ENCODE peak calls at places on chromosomes 2 and 18, in eight cellular contexts. K, X, P, O, V, J, S and Y are unnamed samples.

GRCh38 chr18:58953627-58954026 is 89.0 kb downstream of the ZNF532 start:
- DNase-seq in J (no peak), K (peak), S (no peak), X (no peak), O (peak), P (no peak), V (no peak), Y (no peak)

GRCh38 chr18:52341617-52342381 is 1.8 kb downstream of the DCC start:
- DNase-seq in S (no peak), V (no peak), K (no peak), J (peak), O (no peak), P (no peak), X (no peak), Y (no peak)

GRCh38 chr2:239561448-239562001 is 160.7 kb upstream of the HDAC4 start:
- DNase-seq in V (no peak), S (no peak), J (no peak), X (no peak), K (no peak), O (no peak), P (no peak), Y (no peak)

GRCh38 chr2:233817995-233818638 is 36.2 kb downstream of the HJURP start:
- DNase-seq in O (no peak), J (no peak), S (no peak), P (no peak), V (no peak), X (no peak), K (no peak), Y (no peak)

GRCh38 chr18:27181726-27182125 is 3.4 kb downstream of the CHST9 start:
- DNase-seq in V (no peak), P (no peak), S (no peak), K (no peak), X (no peak), O (no peak), J (no peak), Y (no peak)

GRCh38 chr2:152396051-152396511 is 61.1 kb downstream of the FMNL2 start:
- DNase-seq in K (no peak), V (no peak), J (no peak), S (no peak), O (no peak), X (no peak), P (no peak), Y (no peak)

GRCh38 chr2:64331430-64331700 is 122.6 kb upstream of the LGALSL start:
- DNase-seq in V (no peak), S (no peak), P (no peak), O (no peak), J (no peak), X (no peak), K (no peak), Y (no peak)

GRCh38 chr2:218229239-218229638 is 12.2 kb downstream of the ARPC2 start:
- DNase-seq in V (peak), O (peak), X (peak), P (peak), S (no peak), K (no peak), J (peak), Y (peak)

GRCh38 chr2:53130441-53130943 is 637.1 kb upstream of the CHAC2 start:
- DNase-seq in O (peak), S (no peak), K (no peak), V (no peak), X (no peak), P (no peak), J (peak), Y (no peak)

GRCh38 chr2:62706721-62707516 is 1.4 kb downstream of the EHBP1 start:
- DNase-seq in X (no peak), O (no peak), V (no peak), J (peak), K (no peak), P (no peak), S (no peak), Y (no peak)

GRCh38 chr2:173058097-173058496 is 17.5 kb upstream of the MAP3K20 start:
- DNase-seq in S (no peak), V (no peak), P (no peak), X (no peak), K (no peak), J (no peak), O (peak), Y (no peak)

GRCh38 chr18:2978208-2978607 is 34.7 kb downstream of the LPIN2 start:
- DNase-seq in V (no peak), J (no peak), S (no peak), K (no peak), O (no peak), X (no peak), P (no peak), Y (no peak)

GRCh38 chr18:34352385-34353163 is 127.9 kb upstream of the NOL4 start:
- DNase-seq in O (no peak), K (no peak), S (no peak), X (no peak), J (no peak), P (no peak), V (no peak), Y (no peak)

GRCh38 chr2:85011747-85012146 is 40.8 kb downstream of the KCMF1 start:
- DNase-seq in X (no peak), O (no peak), S (no peak), J (no peak), V (peak), K (no peak), P (no peak), Y (no peak)

GRCh38 chr2:148554459-148555247 is 89.9 kb upstream of the EPC2 start:
- DNase-seq in X (no peak), V (no peak), P (no peak), S (no peak), J (peak), O (no peak), K (no peak), Y (no peak)

GRCh38 chr2:14303366-14304115 is 329.0 kb upstream of the LRATD1 start:
- DNase-seq in P (no peak), J (no peak), K (no peak), X (no peak), S (no peak), O (no peak), V (peak), Y (no peak)

GRCh38 chr2:159148891-159149290 is 137.6 kb downstream of the WDSUB1 start:
- DNase-seq in P (no peak), X (no peak), O (peak), J (no peak), K (no peak), S (no peak), V (no peak), Y (no peak)

GRCh38 chr2:26178746-26179436 is 6.0 kb downstream of the GAREM2 start:
- DNase-seq in S (peak), J (no peak), P (no peak), K (peak), X (no peak), V (no peak), O (peak), Y (no peak)

GRCh38 chr2:6653281-6653750 is 212.4 kb downstream of the CMPK2 start:
- DNase-seq in K (no peak), J (no peak), P (no peak), V (no peak), X (no peak), O (no peak), S (no peak), Y (no peak)

GRCh38 chr2:141555876-141556470 is 574.8 kb downstream of the LRP1B start:
- DNase-seq in J (no peak), X (no peak), O (no peak), S (no peak), P (no peak), V (no peak), K (no peak), Y (no peak)

GRCh38 chr18:39434223-39434622 is 1868.6 kb upstream of the CELF4 start:
- DNase-seq in V (no peak), K (no peak), J (no peak), O (peak), X (no peak), P (no peak), S (no peak), Y (no peak)

GRCh38 chr2:27921424-27921823 is 30.9 kb downstream of the BABAM2 start:
- DNase-seq in J (no peak), S (no peak), K (no peak), X (no peak), O (no peak), P (no peak), V (no peak), Y (no peak)

GRCh38 chr2:60331106-60331809 is 222.2 kb downstream of the BCL11A start:
- DNase-seq in K (no peak), P (no peak), V (no peak), J (peak), X (no peak), O (no peak), S (no peak), Y (no peak)

GRCh38 chr2:234827096-234827860 is 124.5 kb upstream of the SH3BP4 start:
- DNase-seq in X (no peak), K (no peak), J (peak), V (no peak), S (no peak), P (no peak), O (peak), Y (no peak)

GRCh38 chr2:223815186-223815883 is 22.0 kb downstream of the AP1S3 start:
- DNase-seq in V (no peak), J (peak), S (no peak), X (no peak), O (peak), P (no peak), K (no peak), Y (no peak)

GRCh38 chr18:54764786-54765185 is 63.5 kb upstream of the RAB27B start:
- DNase-seq in S (no peak), P (no peak), J (no peak), X (no peak), O (no peak), V (no peak), K (no peak), Y (no peak)

GRCh38 chr18:11149441-11150270 is at the start of gene PIEZO2:
- DNase-seq in P (no peak), O (peak), S (peak), K (peak), X (no peak), V (no peak), J (no peak), Y (no peak)

GRCh38 chr2:314561-315336 is 26.9 kb upstream of the ALKAL2 start:
- DNase-seq in K (no peak), X (no peak), J (no peak), S (no peak), V (no peak), P (no peak), O (no peak), Y (no peak)

GRCh38 chr2:10211822-10212438 is 89.4 kb downstream of the RRM2 start:
- DNase-seq in O (no peak), K (no peak), P (no peak), V (no peak), J (no peak), X (no peak), S (no peak), Y (no peak)
- H3K27ac ChIP-seq in O (no peak), K (no peak), P (no peak), V (no peak), J (no peak), X (no peak), S (no peak), Y (no peak)

DNA sequence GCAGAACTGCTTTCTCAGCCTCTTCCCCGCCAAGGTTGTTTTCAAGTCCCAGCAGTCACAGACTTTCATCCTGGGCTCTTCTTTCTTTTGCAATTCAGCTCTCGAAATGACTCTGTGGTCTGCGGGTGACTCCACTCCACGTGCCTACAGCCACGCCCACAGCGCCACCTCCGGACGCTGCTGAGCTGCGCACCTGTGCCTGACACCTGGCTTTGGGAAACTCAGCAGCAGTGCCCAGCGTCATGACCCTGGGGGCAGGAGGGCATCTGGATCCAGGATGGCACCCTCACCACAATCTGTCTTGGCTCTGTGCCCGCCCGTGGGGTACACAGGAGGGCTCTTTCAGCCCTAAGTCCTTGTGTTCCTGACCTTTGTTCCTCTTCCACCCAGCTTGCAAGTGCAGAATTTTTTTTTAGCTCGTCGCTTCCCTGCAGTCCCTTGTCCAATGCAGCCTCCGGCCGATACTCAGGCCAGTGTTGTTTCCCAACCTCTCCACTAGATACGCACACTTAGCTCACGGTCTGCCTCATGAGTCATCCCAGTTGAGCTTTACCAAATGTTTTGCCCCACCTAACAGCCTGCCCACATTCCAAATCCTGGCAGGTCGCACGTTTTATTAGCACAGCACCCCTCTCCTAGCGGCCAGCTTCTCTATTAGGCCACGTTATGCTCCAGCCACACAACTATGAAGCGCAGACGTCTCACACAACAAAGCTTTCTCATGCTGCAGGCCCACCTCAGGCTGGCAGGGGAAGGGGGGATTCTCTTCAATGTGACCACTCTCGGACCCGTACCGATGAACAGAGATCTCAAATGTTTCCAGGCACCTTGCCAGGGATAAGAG is 6.5 kb upstream of the CAPN10 start:
- DNase-seq in K (peak), P (peak), S (peak), V (peak), J (peak), X (peak), O (peak), Y (peak)
- H3K27ac ChIP-seq in K (peak), P (no peak), S (peak), V (peak), J (peak), X (no peak), O (peak), Y (peak)

DNA sequence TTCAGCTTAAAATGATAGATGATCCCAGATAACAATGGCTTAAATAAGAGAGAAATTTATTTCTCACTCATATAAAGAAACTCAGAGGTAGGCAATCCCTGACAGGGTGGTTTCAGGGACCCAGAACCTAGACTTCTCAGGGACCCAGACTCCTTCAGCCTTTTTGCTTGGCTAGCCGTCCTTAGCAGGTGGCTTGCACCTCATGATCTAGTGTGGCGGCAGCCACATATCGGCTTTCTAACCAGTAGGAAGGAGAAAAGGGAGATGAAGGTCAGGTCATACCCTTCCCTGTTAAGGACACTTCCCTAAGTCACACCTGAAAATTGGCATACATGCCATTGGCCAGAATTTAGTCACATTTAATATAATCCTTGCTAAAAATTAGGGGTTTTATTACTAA is 18.4 kb downstream of the VSNL1 start:
- DNase-seq in X (no peak), J (no peak), S (no peak), P (no peak), K (no peak), V (no peak), O (no peak), Y (no peak)
- H3K27ac ChIP-seq in X (no peak), J (no peak), S (no peak), P (no peak), K (no peak), V (no peak), O (no peak), Y (no peak)

GRCh38 chr2:228870993-228871392 is 400.1 kb downstream of the PID1 start:
- DNase-seq in P (no peak), O (no peak), K (no peak), V (no peak), S (no peak), J (no peak), X (no peak), Y (no peak)

GRCh38 chr2:228866044-228866443 is 405.0 kb downstream of the PID1 start:
- DNase-seq in K (no peak), J (no peak), S (no peak), P (no peak), V (no peak), O (no peak), X (no peak), Y (no peak)

GRCh38 chr2:228867406-228867805 is 403.7 kb downstream of the PID1 start:
- DNase-seq in S (no peak), K (no peak), J (no peak), P (no peak), V (no peak), X (no peak), O (no peak), Y (no peak)

GRCh38 chr2:228866781-228867180 is 404.3 kb downstream of the PID1 start:
- DNase-seq in V (no peak), K (no peak), J (no peak), X (no peak), S (no peak), O (no peak), P (no peak), Y (no peak)

GRCh38 chr2:228869601-228870264 is 401.4 kb downstream of the PID1 start:
- DNase-seq in P (no peak), K (no peak), S (no peak), X (no peak), J (no peak), O (no peak), V (no peak), Y (no peak)
- H3K27ac ChIP-seq in P (no peak), K (no peak), S (no peak), X (no peak), J (no peak), O (no peak), V (no peak), Y (no peak)